ENCODE peak calls at places on chromosomes 13 and 19, in nine cellular contexts. L, S, H, U, T, X, I, M and O are unnamed samples.

GRCh38 chr13:66111628-66112027 is 1118.5 kb downstream of the PCDH9 start:
- DNase-seq in H (no peak), X (no peak), I (no peak), M (no peak), S (no peak), T (no peak), U (no peak), L (no peak), O (no peak)

GRCh38 chr19:36051236-36051635 is 2.8 kb downstream of the THAP8 start:
- DNase-seq in X (no peak), S (peak; percentile 67), T (no peak), U (peak; percentile 40), I (no peak), H (no peak), M (peak; percentile 33), L (no peak), O (no peak)

GRCh38 chr19:6264077-6264445 is 15.7 kb downstream of the MLLT1 start:
- DNase-seq in H (no peak), X (no peak), I (peak; percentile 80), U (no peak), M (no peak), S (peak; percentile 55), T (no peak), L (no peak), O (no peak)

GRCh38 chr13:41075034-41075433 is 13.7 kb downstream of the WBP4 start:
- DNase-seq in M (no peak), T (no peak), X (no peak), H (no peak), S (peak; percentile 46), U (peak; percentile 66), I (peak; percentile 49), L (no peak), O (peak; percentile 38)

GRCh38 chr13:113220877-113221276 is 11.5 kb downstream of the CUL4A start:
- DNase-seq in S (peak; percentile 48), I (no peak), T (no peak), H (no peak), L (no peak), X (no peak), U (no peak), M (no peak), O (no peak)

GRCh38 chr19:7927605-7928333 is 1.8 kb upstream of the CTXN1 start:
- DNase-seq in M (no peak), T (no peak), I (no peak), X (peak; percentile 67), S (no peak), H (no peak), U (no peak), L (no peak), O (no peak)

GRCh38 chr13:30998548-30999140 is 66.2 kb downstream of the TEX26 start:
- DNase-seq in S (peak; percentile 27), X (no peak), I (peak; percentile 73), L (no peak), T (peak; percentile 21), H (no peak), U (no peak), M (no peak), O (no peak)

GRCh38 chr19:7288977-7289376 is 5.2 kb downstream of the INSR start:
- DNase-seq in M (no peak), T (no peak), I (no peak), S (no peak), L (no peak), X (no peak), H (no peak), U (no peak), O (no peak)

GRCh38 chr19:45051929-45052579 is 13.2 kb downstream of the CLASRP start:
- DNase-seq in U (peak; percentile 74), T (no peak), L (no peak), H (no peak), I (no peak), X (no peak), M (no peak), S (no peak), O (peak; percentile 66)

GRCh38 chr19:34430738-34431625 is 2.8 kb downstream of the UBA2 start:
- DNase-seq in U (peak; percentile 80), S (peak; percentile 66), L (no peak), H (peak; percentile 20), M (peak; percentile 35), X (no peak), I (peak; percentile 68), T (peak; percentile 45), O (no peak)

GRCh38 chr13:53064721-53065120 is 36.1 kb downstream of the OLFM4 start:
- DNase-seq in H (no peak), X (no peak), I (no peak), S (no peak), U (no peak), L (no peak), T (no peak), M (no peak), O (no peak)

GRCh38 chr13:43003010-43003409 is 11.0 kb upstream of the EPSTI1 start:
- DNase-seq in I (peak; percentile 40), X (no peak), T (peak; percentile 89), U (no peak), M (no peak), H (no peak), L (no peak), S (no peak), O (no peak)

GRCh38 chr13:43005460-43006236 is 13.6 kb upstream of the EPSTI1 start:
- DNase-seq in U (no peak), M (no peak), T (no peak), X (no peak), I (peak; percentile 32), S (no peak), H (no peak), L (no peak), O (no peak)

GRCh38 chr13:42999491-42999890 is 7.5 kb upstream of the EPSTI1 start:
- DNase-seq in X (no peak), L (no peak), M (no peak), I (no peak), H (no peak), U (no peak), T (no peak), S (no peak), O (no peak)

GRCh38 chr13:43006893-43007631 is 15.0 kb upstream of the EPSTI1 start:
- DNase-seq in X (no peak), S (peak; percentile 6), T (peak; percentile 42), M (no peak), H (no peak), U (no peak), I (peak; percentile 63), L (no peak), O (no peak)

DNA sequence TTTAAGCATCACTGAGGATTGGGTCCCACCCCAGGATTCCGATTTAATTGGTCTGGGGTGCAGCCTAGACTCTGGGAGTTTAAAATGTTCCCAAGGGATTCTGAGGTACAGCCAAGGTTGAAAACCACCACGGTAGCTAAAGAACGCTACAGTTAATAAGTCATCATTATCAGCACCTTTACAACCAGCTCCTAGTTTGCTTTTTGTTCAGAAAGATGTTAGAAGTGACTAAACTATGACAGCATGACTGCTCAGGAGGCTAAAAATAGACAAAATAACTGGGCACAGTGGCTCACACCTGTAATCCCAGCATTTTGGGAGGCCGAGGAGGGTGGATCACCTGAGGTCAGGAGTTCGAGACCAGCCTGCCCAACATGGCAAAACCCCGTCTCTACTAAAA is 11.7 kb upstream of the EPSTI1 start:
- DNase-seq in T (no peak), U (no peak), I (no peak), M (no peak), H (no peak), L (no peak), X (no peak), S (no peak), O (no peak)
- TF ChIP-seq CTCF in T (no peak), U (no peak), I (no peak), M (no peak), H (no peak), L (no peak), X (no peak), S (no peak), O (no peak)

DNA sequence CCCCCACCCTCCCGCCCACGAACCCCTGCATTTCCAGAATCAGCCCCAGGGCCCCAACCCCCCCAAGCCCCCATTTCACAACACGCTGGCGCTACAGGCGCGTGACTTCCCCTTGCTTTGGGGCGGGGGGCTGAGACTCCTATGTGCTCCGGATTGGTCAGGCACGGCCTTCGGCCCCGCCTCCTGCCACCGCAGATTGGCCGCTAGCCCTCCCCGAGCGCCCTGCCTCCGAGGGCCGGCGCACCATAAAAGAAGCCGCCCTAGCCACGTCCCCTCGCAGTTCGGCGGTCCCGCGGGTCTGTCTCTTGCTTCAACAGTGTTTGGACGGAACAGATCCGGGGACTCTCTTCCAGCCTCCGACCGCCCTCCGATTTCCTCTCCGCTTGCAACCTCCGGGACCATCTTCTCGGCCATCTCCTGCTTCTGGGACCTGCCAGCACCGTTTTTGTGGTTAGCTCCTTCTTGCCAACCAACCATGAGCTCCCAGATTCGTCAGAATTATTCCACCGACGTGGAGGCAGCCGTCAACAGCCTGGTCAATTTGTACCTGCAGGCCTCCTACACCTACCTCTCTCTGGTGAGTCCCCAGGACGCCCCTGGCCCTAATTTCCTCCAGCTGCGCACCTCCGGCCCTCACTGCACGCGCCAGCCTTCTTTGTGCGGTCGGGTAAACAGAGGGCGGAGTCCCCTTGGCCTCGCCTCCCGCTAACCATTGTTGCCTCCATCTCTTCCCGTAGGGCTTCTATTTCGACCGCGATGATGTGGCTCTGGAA is at the start of gene FTL:
- DNase-seq in L (peak; percentile 99), T (peak; percentile 80), H (peak; percentile 81), I (peak; percentile 94), M (peak; percentile 83), S (peak; percentile 95), X (peak; percentile 94), U (peak; percentile 97), O (peak; percentile 98)
- H3K4me1 ChIP-seq in L (peaks cover 78% of the 10 kb centered on the region), T (peaks cover 27% of the 10 kb centered on the region), H (peaks cover 49% of the 10 kb centered on the region), I (peaks cover 20% of the 10 kb centered on the region), M (peaks cover 62% of the 10 kb centered on the region), S (peaks cover 25% of the 10 kb centered on the region), X (peaks cover 14% of the 10 kb centered on the region), U (peaks cover 61% of the 10 kb centered on the region), O (peaks cover 32% of the 10 kb centered on the region)

DNA sequence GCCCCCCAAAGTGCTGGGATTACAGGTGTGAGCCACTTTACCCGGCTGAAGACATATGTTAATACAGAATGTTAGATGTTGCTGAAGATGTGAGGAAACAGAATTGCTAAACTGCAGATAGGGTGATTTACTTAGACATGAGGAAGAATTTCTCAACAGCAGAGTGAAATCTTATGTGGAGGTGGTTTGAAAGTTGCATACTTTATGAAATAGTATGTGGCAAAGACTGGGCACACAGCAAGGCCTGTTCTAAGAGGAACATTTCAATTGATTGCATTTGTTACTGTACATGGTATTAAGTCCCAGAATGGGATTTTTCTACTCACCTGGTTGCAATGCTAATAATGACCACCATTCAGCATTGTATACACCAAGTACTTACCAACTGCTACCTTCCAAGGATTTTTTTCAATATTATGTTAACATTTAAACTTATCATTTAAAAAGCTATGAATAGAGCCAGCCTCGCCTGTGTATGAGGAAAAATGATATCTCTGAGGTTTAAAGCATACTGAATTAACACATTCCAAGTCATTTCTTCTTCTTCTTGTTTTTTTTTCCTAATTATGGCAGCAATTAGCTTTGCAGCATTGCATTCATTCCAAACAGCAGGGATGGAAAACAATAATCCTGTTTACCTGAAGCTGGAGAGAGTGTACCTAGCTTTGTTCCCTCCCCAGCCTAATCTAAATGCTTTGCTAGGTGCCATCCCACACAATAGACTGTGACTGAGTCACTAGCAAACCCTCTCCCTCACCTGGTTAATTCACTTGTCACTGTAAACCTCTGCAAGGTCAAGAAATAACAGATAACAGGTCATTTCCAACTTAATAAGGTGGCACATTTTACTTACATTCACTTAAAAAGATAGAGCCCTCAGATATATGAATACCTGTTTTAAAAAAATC is 19.4 kb upstream of the KLF5 start:
- DNase-seq in M (no peak), L (no peak), H (no peak), I (no peak), S (no peak), T (no peak), U (no peak), X (no peak), O (no peak)
- TF ChIP-seq CTCF in M (peak; percentile 25), L (no peak), H (no peak), I (no peak), S (no peak), T (peak; percentile 4), U (no peak), X (no peak), O (peak; percentile 19)

GRCh38 chr19:14435320-14436050 is 2.4 kb downstream of the PKN1 start:
- DNase-seq in I (no peak), M (no peak), U (no peak), T (no peak), S (no peak), L (no peak), H (no peak), X (no peak), O (no peak)
- H3K4me1 ChIP-seq in I (peaks cover 19% of the 10 kb centered on the region), M (peaks cover 41% of the 10 kb centered on the region), U (peaks cover 63% of the 10 kb centered on the region), T (peaks cover 17% of the 10 kb centered on the region), S (peaks cover 10% of the 10 kb centered on the region), L (peaks cover 85% of the 10 kb centered on the region), H (peaks cover 68% of the 10 kb centered on the region), X (peaks cover 7% of the 10 kb centered on the region), O (peaks cover 21% of the 10 kb centered on the region)